ENCODE peak calls at places on chromosomes 13 and 19, in five cellular contexts. M is choroid plexus epithelial cell, P is cardiac muscle cell, S is dorsolateral prefrontal cortex, N is H9. D is an unnamed sample.
A peak's percentile ranks its signal among the peaks of the same experiment; 100 is the strongest.

GRCh38 chr13:36820222-36820621 is 1.2 kb downstream of the RFXAP start:
- DNase-seq in P (no peak), M (no peak), N (no peak), S (no peak), D (no peak)

GRCh38 chr13:37446503-37446902 is 152.1 kb downstream of the POSTN start:
- DNase-seq in S (no peak), M (peak; percentile 98), N (no peak), P (peak; percentile 86), D (no peak)

GRCh38 chr13:112740502-112741131 is 50.8 kb downstream of the ATP11A start:
- DNase-seq in M (peak; percentile 80), P (peak; percentile 71), S (no peak), N (no peak), D (no peak)

GRCh38 chr19:47152632-47153031 is 22.0 kb downstream of the SAE1 start:
- DNase-seq in M (no peak), N (no peak), P (no peak), S (no peak), D (no peak)

GRCh38 chr19:2887391-2887914 is 13.3 kb upstream of the ZNF57 start:
- DNase-seq in N (peak; percentile 34), P (peak; percentile 82), S (no peak), M (peak; percentile 85), D (peak; percentile 67)

GRCh38 chr13:59064042-59064441 is 1099.7 kb downstream of the DIAPH3 start:
- DNase-seq in P (no peak), M (no peak), S (no peak), N (no peak), D (no peak)

GRCh38 chr13:113863511-113864302 is at the start of gene GAS6:
- DNase-seq in P (peak; percentile 31), S (no peak), M (peak; percentile 34), N (peak; percentile 35), D (peak; percentile 73)

GRCh38 chr19:10230155-10230903 is 802 bp downstream of the S1PR2 start:
- DNase-seq in M (peak; percentile 39), P (peak; percentile 75), N (peak; percentile 77), S (peak; percentile 50), D (no peak)

GRCh38 chr13:99750951-99751350 is 220.6 kb downstream of the ZIC5 start:
- DNase-seq in S (no peak), M (no peak), P (no peak), N (no peak), D (no peak)

GRCh38 chr13:43058318-43058674 is 34.9 kb downstream of the DNAJC15 start:
- DNase-seq in S (no peak), N (peak; percentile 45), P (peak; percentile 66), M (peak; percentile 73), D (no peak)

GRCh38 chr19:35713904-35714440 is 3.8 kb upstream of the KMT2B start:
- DNase-seq in S (no peak), N (no peak), P (no peak), M (no peak), D (no peak)

GRCh38 chr13:20616059-20616797 is 49.3 kb downstream of the IFT88 start:
- DNase-seq in M (peak; percentile 87), N (no peak), S (no peak), P (peak; percentile 51), D (no peak)

GRCh38 chr13:107870400-107870799 is 344.9 kb downstream of the LIG4 start:
- DNase-seq in S (no peak), N (no peak), M (no peak), P (no peak), D (no peak)

GRCh38 chr19:39845621-39846175 is 481 bp downstream of the FBL start:
- DNase-seq in S (no peak), P (peak; percentile 31), M (peak; percentile 23), N (no peak), D (no peak)

GRCh38 chr19:29364224-29364726 is 151.3 kb upstream of the UQCRFS1 start:
- DNase-seq in S (no peak), N (peak; percentile 43), M (no peak), P (no peak), D (no peak)

GRCh38 chr19:48064509-48064908 is 20.6 kb upstream of the CABP5 start:
- DNase-seq in M (peak; percentile 23), S (no peak), P (peak; percentile 4), N (peak; percentile 29), D (no peak)

GRCh38 chr13:99398071-99398470 is 90.9 kb upstream of the GPR183 start:
- DNase-seq in P (no peak), M (no peak), N (no peak), S (no peak), D (no peak)

GRCh38 chr19:48403606-48404005 is 10.1 kb downstream of the GRIN2D start:
- DNase-seq in N (peak; percentile 86), S (no peak), M (peak; percentile 85), P (peak; percentile 77), D (peak; percentile 81)

GRCh38 chr19:2015611-2015950 is at the start of gene BTBD2:
- DNase-seq in S (no peak), P (peak; percentile 89), N (no peak), M (peak; percentile 88), D (peak; percentile 63)

GRCh38 chr13:30186644-30187431 is 120.5 kb downstream of the KATNAL1 start:
- DNase-seq in N (peak; percentile 43), P (no peak), M (no peak), S (no peak), D (no peak)

GRCh38 chr19:39390460-39390758 is 497 bp downstream of the PAF1 start:
- DNase-seq in P (no peak), S (no peak), M (no peak), N (no peak), D (no peak)

GRCh38 chr19:17847538-17848366 is at the start of gene JAK3:
- DNase-seq in N (peak; percentile 91), P (peak; percentile 89), M (peak; percentile 82), S (peak; percentile 67), D (peak; percentile 66)

GRCh38 chr13:44764334-44764733 is 188.2 kb upstream of the TSC22D1 start:
- DNase-seq in P (peak; percentile 38), M (no peak), S (no peak), N (no peak), D (no peak)

GRCh38 chr19:55146078-55146647 is 2.8 kb downstream of the TNNT1 start:
- DNase-seq in N (peak; percentile 72), S (no peak), M (no peak), P (peak; percentile 24), D (peak; percentile 79)

GRCh38 chr19:12899891-12900518 is 9.0 kb downstream of the GCDH start:
- DNase-seq in S (no peak), P (no peak), M (no peak), N (no peak), D (no peak)

GRCh38 chr13:40406405-40407138 is 259.9 kb downstream of the FOXO1 start:
- DNase-seq in P (peak; percentile 85), N (no peak), S (no peak), M (peak; percentile 91), D (no peak)

DNA sequence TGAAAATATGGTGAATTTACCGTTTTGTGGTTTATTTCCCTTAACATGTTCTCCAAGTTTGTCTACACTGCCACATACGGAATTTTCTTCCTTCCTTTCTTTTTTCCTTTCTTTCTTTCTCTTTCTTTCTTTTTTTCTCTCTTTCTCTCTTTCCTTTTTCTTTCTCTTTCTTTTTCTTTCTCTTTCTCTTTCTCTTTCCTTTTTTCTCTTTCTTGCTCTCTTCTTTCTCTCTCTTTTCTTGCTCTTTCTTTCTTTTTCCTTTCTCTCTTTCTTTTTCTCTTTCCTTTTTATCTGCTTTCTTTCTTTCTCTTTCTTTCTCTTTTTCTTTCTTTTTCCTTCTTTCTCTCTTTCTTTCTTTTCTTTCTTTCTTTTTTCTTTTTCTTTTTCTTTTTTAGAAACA is 1962.3 kb upstream of the PCDH20 start:
- DNase-seq in M (no peak), P (no peak), N (no peak), S (no peak), D (no peak)
- TF ChIP-seq CTCF in M (no peak), P (no peak), N (no peak), S (no peak), D (no peak)

DNA sequence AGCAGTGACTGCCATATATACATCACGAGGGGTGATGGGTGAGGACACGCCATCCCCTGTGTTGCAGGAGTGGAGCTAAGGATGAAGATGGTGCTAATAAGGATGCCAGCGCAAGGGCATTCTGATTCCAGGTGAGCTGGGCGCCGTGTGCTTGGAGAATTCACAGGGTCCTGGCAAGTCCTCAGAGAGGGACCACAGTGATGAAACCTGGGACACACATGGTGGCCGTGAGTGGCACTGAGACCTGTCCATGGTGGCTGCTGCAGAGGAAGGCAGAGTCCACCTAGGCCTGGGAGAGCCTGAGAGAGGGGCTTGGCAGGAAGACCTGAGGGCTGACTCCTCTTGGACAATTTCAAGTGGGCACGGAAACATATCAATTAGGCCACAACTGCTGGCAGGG is 65.2 kb downstream of the RFX2 start:
- DNase-seq in M (no peak), P (no peak), S (no peak), N (no peak), D (no peak)
- TF ChIP-seq CTCF in M (no peak), P (no peak), S (no peak), N (no peak), D (no peak)

GRCh38 chr13:50981686-50982085 is 72.1 kb downstream of the RNASEH2B start:
- DNase-seq in P (no peak), S (no peak), M (no peak), N (no peak), D (no peak)
- TF ChIP-seq CTCF in P (no peak), S (no peak), M (no peak), N (no peak), D (no peak)

DNA sequence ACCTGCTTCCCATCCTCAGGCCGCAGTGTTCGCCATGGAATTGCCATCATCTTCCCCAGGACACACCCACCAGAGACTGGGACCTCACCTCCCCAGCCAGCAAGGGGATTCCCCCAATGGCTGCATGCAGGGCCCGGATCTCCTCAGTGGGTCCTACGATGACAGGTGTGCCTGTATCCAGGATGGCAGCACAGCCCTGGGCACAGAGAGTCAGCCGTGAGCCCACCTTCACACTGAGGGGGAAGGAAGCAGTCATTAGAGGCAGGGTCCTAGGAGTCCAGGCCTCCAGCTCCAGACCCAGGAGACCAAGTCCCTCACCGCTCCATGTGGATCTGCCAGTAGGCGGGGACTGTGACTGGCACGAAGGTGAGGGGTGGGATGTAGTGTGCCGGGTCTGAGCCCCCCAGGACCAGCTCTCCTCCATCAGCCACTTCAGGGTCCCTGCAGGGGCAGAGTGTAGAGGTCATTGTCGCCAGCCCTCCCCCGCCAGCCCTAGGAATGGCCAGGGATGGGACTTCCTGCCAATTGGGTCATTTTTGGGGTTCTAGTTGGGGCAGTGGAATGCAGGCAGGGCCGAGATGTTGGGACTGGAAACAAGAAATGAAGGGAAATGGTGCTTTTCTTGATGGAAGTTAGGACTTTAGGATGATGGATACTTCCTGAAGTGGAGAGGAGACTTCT is 5.7 kb upstream of the KCNC3 start:
- DNase-seq in P (no peak), M (no peak), S (no peak), N (no peak), D (no peak)
- TF ChIP-seq CTCF in P (no peak), M (no peak), S (no peak), N (no peak), D (no peak)

DNA sequence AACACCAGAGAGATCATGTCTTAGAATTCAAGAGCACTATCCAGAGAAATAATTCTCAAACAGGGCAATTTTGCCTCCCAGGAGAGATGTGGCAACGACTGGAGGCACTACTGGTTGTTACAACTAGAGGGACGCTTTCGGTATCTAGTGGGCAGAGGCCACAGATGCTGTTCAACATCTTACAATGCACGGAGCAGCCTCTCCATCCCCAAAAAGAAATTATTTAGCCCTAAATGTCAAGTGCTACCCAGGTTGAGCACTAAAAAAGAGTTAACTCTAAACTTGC is 78.6 kb downstream of the ABCC4 start:
- DNase-seq in P (no peak), M (no peak), S (no peak), N (no peak), D (no peak)
- TF ChIP-seq CTCF in P (no peak), M (no peak), S (no peak), N (peak; percentile 30), D (no peak)

GRCh38 chr19:11346104-11346940 is at the start of the genes CCDC159 and TMEM205:
- DNase-seq in S (peak; percentile 99), P (peak; percentile 99), N (peak; percentile 99), M (peak; percentile 99), D (peak; percentile 92)
- TF ChIP-seq CTCF in S (peak; percentile 47), P (peak; percentile 7), N (no peak), M (no peak), D (peak; percentile 24)

D was measured in D721Med.